ENCODE peak calls at places on chromosome 18, in seven cellular contexts. F, Y, H, L, E, B and W are unnamed samples. For H3K36me3, the result is how much of the 10 kb centered on the place peaks cover.

GRCh38 chr18:70294471-70295191 is 5.8 kb downstream of the SOCS6 start:
- DNase-seq in F (no peak), Y (no peak), H (no peak), L (no peak), E (no peak), B (no peak), W (no peak)

GRCh38 chr18:1848716-1849115 is 722.6 kb downstream of the METTL4 start:
- DNase-seq in F (no peak), Y (no peak), H (no peak), L (no peak), E (no peak), B (no peak), W (no peak)

GRCh38 chr18:46289458-46289857 is 185.3 kb downstream of the HAUS1 start:
- DNase-seq in F (no peak), Y (no peak), H (no peak), L (no peak), E (no peak), B (no peak), W (no peak)

GRCh38 chr18:62863629-62864028 is 148.3 kb downstream of the PHLPP1 start:
- DNase-seq in F (no peak), Y (no peak), H (no peak), L (no peak), E (no peak), B (no peak), W (no peak)

GRCh38 chr18:44452346-44452745 is 228.3 kb upstream of the SETBP1 start:
- DNase-seq in F (no peak), Y (no peak), H (no peak), L (no peak), E (no peak), B (no peak), W (no peak)

GRCh38 chr18:26336572-26336971 is 110.3 kb downstream of the TAF4B start:
- DNase-seq in F (no peak), Y (no peak), H (no peak), L (no peak), E (no peak), B (no peak), W (no peak)

GRCh38 chr18:33157893-33158292 is 282.6 kb downstream of the CCDC178 start:
- DNase-seq in F (no peak), Y (no peak), H (no peak), L (no peak), E (no peak), B (no peak), W (no peak)

GRCh38 chr18:57583297-57583835 is 3.1 kb downstream of the FECH start:
- DNase-seq in F (no peak), Y (no peak), H (no peak), L (no peak), E (no peak), B (no peak), W (no peak)

GRCh38 chr18:61901334-61901986 is 8.7 kb upstream of the RNF152 start:
- DNase-seq in F (no peak), Y (no peak), H (no peak), L (peak), E (no peak), B (peak), W (peak)

GRCh38 chr18:44325903-44326650 is 354.6 kb upstream of the SETBP1 start:
- DNase-seq in F (no peak), Y (peak), H (no peak), L (peak), E (no peak), B (peak), W (peak)

GRCh38 chr18:10560457-10561045 is 34.7 kb downstream of the NAPG start:
- DNase-seq in F (peak), Y (peak), H (no peak), L (peak), E (no peak), B (peak), W (peak)

GRCh38 chr18:73840319-73841065 is 307.1 kb downstream of the FBXO15 start:
- DNase-seq in F (no peak), Y (no peak), H (no peak), L (no peak), E (no peak), B (no peak), W (no peak)

GRCh38 chr18:12312936-12313335 is 4.9 kb downstream of the TUBB6 start:
- DNase-seq in F (no peak), Y (no peak), H (no peak), L (no peak), E (no peak), B (no peak), W (no peak)
- H3K36me3 ChIP-seq in F (half or more), Y (under half), H (under half), L (under half), E (under half), B (half or more), W (under half)

DNA sequence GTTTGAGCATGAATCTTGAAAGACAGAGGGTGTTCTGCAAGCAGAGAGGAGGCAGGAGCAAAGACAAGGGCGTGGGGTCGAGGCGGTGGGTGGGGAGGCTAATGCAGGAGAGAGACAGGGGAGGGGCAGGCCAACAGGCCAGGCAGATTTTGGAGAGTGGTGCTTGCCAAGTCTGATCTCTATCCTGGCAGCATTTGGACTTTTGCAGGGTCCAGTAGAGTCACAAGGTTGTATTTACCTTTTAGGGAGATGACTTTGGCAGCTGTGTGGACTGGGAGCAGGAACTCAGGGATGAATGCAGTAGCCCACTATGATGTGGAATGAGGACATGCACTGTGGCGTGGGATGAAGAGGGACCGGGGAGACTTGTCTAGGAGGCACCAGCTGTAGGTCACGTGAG is 15.7 kb upstream of the CEP192 start:
- DNase-seq in F (no peak), Y (no peak), H (no peak), L (no peak), E (no peak), B (no peak), W (no peak)
- H3K36me3 ChIP-seq in F (half or more), Y (half or more), H (under half), L (under half), E (half or more), B (half or more), W (under half)

GRCh38 chr18:8808001-8808400 is 102.6 kb downstream of the MTCL1 start:
- DNase-seq in F (no peak), Y (no peak), H (no peak), L (no peak), E (no peak), B (no peak), W (no peak)
- H3K36me3 ChIP-seq in F (under half), Y (under half), H (under half), L (under half), E (under half), B (under half), W (under half)

GRCh38 chr18:59344990-59345389 is 14.1 kb downstream of the LMAN1 start:
- DNase-seq in F (no peak), Y (no peak), H (no peak), L (no peak), E (no peak), B (no peak), W (no peak)
- H3K36me3 ChIP-seq in F (half or more), Y (half or more), H (under half), L (under half), E (half or more), B (half or more), W (half or more)

GRCh38 chr18:51074605-51075004 is 44.6 kb downstream of the SMAD4 start:
- DNase-seq in F (no peak), Y (no peak), H (no peak), L (no peak), E (no peak), B (no peak), W (no peak)

GRCh38 chr18:51070545-51070944 is 40.5 kb downstream of the SMAD4 start:
- DNase-seq in F (no peak), Y (no peak), H (peak), L (no peak), E (no peak), B (no peak), W (no peak)

GRCh38 chr18:51069885-51070284 is 39.9 kb downstream of the SMAD4 start:
- DNase-seq in F (no peak), Y (no peak), H (no peak), L (no peak), E (no peak), B (no peak), W (no peak)

GRCh38 chr18:51076503-51076902 is 46.5 kb downstream of the SMAD4 start:
- DNase-seq in F (no peak), Y (no peak), H (no peak), L (no peak), E (no peak), B (no peak), W (no peak)

DNA sequence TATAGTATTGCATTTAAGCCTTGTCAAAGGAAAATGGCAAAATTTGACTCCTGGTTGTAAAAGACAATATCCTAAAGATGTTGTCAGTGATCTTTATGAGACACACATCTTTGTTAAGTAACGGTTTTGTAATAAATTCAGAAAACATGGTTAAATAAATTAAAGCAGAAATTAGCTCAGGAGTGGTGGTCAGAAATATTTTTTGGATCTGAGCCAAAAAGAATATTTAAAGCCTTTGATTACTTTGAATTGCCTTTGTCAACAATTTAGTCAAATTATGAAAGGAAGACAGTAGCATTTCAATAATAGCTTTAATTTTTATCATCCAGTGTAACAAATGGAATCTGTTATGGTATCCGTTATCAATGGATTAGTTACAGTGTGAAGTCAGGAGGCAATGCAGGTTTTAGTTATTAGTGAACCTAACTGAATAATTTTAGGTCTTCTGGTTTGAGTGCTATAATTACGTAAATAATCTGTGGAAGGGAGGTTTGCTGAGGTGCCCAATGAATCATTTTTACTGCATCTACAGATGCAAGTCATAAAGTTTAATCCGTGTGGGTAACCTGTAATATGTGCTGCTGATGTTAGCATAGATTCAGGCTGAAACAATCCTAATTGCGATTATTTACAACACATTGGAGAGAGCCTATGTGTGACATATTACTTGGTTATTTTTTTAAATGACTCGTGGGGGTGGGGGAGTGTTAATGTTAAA is 42.7 kb downstream of the SMAD4 start:
- DNase-seq in F (no peak), Y (no peak), H (no peak), L (no peak), E (no peak), B (no peak), W (no peak)
- H3K36me3 ChIP-seq in F (half or more), Y (under half), H (under half), L (under half), E (half or more), B (under half), W (under half)

GRCh38 chr18:76412818-76413565 is 82.0 kb downstream of the ZNF516 start:
- DNase-seq in F (no peak), Y (no peak), H (no peak), L (no peak), E (no peak), B (no peak), W (no peak)
- H3K36me3 ChIP-seq in F (under half), Y (under half), H (under half), L (under half), E (under half), B (under half), W (under half)

GRCh38 chr18:49201464-49201863 is 250.7 kb upstream of the SMAD7 start:
- DNase-seq in F (no peak), Y (no peak), H (no peak), L (no peak), E (no peak), B (no peak), W (no peak)

GRCh38 chr18:49207373-49207772 is 253.1 kb downstream of the DYM start:
- DNase-seq in F (no peak), Y (no peak), H (no peak), L (no peak), E (no peak), B (no peak), W (no peak)

GRCh38 chr18:49206717-49207116 is 253.7 kb downstream of the DYM start:
- DNase-seq in F (no peak), Y (no peak), H (no peak), L (no peak), E (no peak), B (no peak), W (no peak)
- H3K36me3 ChIP-seq in F (under half), Y (under half), H (under half), L (under half), E (under half), B (under half), W (under half)